ENCODE peak calls at places on chromosomes 5 and 9, in eight cellular contexts. Q, S, E, X, B, M, N and G are unnamed samples.
A peak's percentile ranks its signal among the peaks of the same experiment; 100 is the strongest.

GRCh38 chr9:20835364-20836286 is 151.6 kb downstream of the FOCAD start:
- DNase-seq in Q (no peak), S (no peak), E (no peak), X (no peak), B (peak; percentile 59), M (peak; percentile 24), N (no peak), G (no peak)

GRCh38 chr9:68685770-68686169 is 19.3 kb upstream of the PIP5K1B start:
- DNase-seq in Q (no peak), S (peak; percentile 81), E (peak; percentile 6), X (no peak), B (no peak), M (no peak), N (no peak), G (no peak)

GRCh38 chr5:80411589-80412219 is 3.8 kb downstream of the ZFYVE16 start:
- DNase-seq in Q (no peak), S (no peak), E (no peak), X (no peak), B (peak; percentile 7), M (no peak), N (no peak), G (peak; percentile 16)

GRCh38 chr5:97231025-97231636 is 48.1 kb upstream of the RIOK2 start:
- DNase-seq in Q (no peak), S (peak; percentile 74), E (peak; percentile 58), X (peak; percentile 28), B (peak; percentile 86), M (peak; percentile 83), N (no peak), G (peak; percentile 89)

GRCh38 chr5:37071901-37072581 is 177.1 kb downstream of the CPLANE1 start:
- DNase-seq in Q (no peak), S (no peak), E (no peak), X (peak; percentile 54), B (peak; percentile 91), M (peak; percentile 90), N (no peak), G (peak; percentile 98)

GRCh38 chr9:109722007-109722406 is 58.0 kb upstream of the PALM2AKAP2 start:
- DNase-seq in Q (no peak), S (no peak), E (no peak), X (no peak), B (no peak), M (no peak), N (no peak), G (no peak)

GRCh38 chr5:170681013-170681433 is 102.5 kb upstream of the GABRP start:
- DNase-seq in Q (peak; percentile 15), S (peak; percentile 64), E (no peak), X (no peak), B (peak; percentile 28), M (peak; percentile 6), N (no peak), G (peak; percentile 5)

GRCh38 chr5:62621280-62621679 is 42.7 kb downstream of the LRRC70 start:
- DNase-seq in Q (no peak), S (no peak), E (no peak), X (no peak), B (no peak), M (no peak), N (no peak), G (no peak)

GRCh38 chr5:81140942-81141341 is 92.2 kb upstream of the CKMT2 start:
- DNase-seq in Q (peak; percentile 34), S (no peak), E (no peak), X (no peak), B (peak; percentile 80), M (peak; percentile 70), N (no peak), G (peak; percentile 91)

GRCh38 chr9:127943746-127944145 is 6.1 kb upstream of the DPM2 start:
- DNase-seq in Q (peak; percentile 86), S (peak; percentile 73), E (no peak), X (no peak), B (peak; percentile 73), M (peak; percentile 71), N (peak; percentile 91), G (peak; percentile 80)

GRCh38 chr5:82984786-82985762 is 92.1 kb downstream of the TMEM167A start:
- DNase-seq in Q (no peak), S (no peak), E (peak; percentile 11), X (no peak), B (no peak), M (no peak), N (no peak), G (no peak)

GRCh38 chr5:88785396-88786216 is 97.4 kb downstream of the MEF2C start:
- DNase-seq in Q (no peak), S (no peak), E (no peak), X (peak; percentile 91), B (peak; percentile 93), M (peak; percentile 92), N (no peak), G (peak; percentile 96)

GRCh38 chr9:2284770-2285169 is 269.6 kb downstream of the SMARCA2 start:
- DNase-seq in Q (no peak), S (no peak), E (no peak), X (no peak), B (no peak), M (no peak), N (no peak), G (no peak)

GRCh38 chr5:135033026-135033861 is 784 bp downstream of the PITX1 start:
- DNase-seq in Q (peak; percentile 12), S (peak; percentile 60), E (no peak), X (no peak), B (peak; percentile 56), M (peak; percentile 46), N (no peak), G (peak; percentile 47)

GRCh38 chr9:37920471-37921167 is 16.7 kb upstream of the SLC25A51 start:
- DNase-seq in Q (no peak), S (peak; percentile 27), E (no peak), X (no peak), B (no peak), M (no peak), N (no peak), G (no peak)

GRCh38 chr5:44885903-44886302 is 77.2 kb downstream of the MRPS30 start:
- DNase-seq in Q (no peak), S (peak; percentile 86), E (no peak), X (no peak), B (no peak), M (no peak), N (no peak), G (no peak)

GRCh38 chr9:134136997-134137302 is 1.1 kb downstream of the WDR5 start:
- DNase-seq in Q (no peak), S (no peak), E (no peak), X (no peak), B (no peak), M (no peak), N (no peak), G (no peak)

GRCh38 chr5:141844414-141845097 is 33.7 kb downstream of the PCDH1 start:
- DNase-seq in Q (no peak), S (no peak), E (no peak), X (no peak), B (no peak), M (no peak), N (no peak), G (no peak)

GRCh38 chr5:141846031-141846430 is 32.2 kb downstream of the PCDH1 start:
- DNase-seq in Q (no peak), S (no peak), E (no peak), X (no peak), B (peak; percentile 85), M (peak; percentile 75), N (no peak), G (peak; percentile 68)

GRCh38 chr5:141843156-141843927 is 34.9 kb downstream of the PCDH1 start:
- DNase-seq in Q (no peak), S (no peak), E (no peak), X (no peak), B (peak; percentile 44), M (peak; percentile 26), N (no peak), G (peak; percentile 29)

GRCh38 chr5:141848771-141849370 is 29.3 kb downstream of the PCDH1 start:
- DNase-seq in Q (peak; percentile 60), S (peak; percentile 43), E (peak; percentile 48), X (no peak), B (peak; percentile 66), M (peak; percentile 28), N (peak; percentile 84), G (peak; percentile 40)

GRCh38 chr5:141845371-141845821 is 32.8 kb downstream of the PCDH1 start:
- DNase-seq in Q (no peak), S (no peak), E (no peak), X (no peak), B (no peak), M (no peak), N (no peak), G (no peak)
- H3K4me3 ChIP-seq in Q (no peak overlapping the region), S (no peak overlapping the region), E (no peak overlapping the region), X (no peak overlapping the region), B (no peak overlapping the region), M (no peak overlapping the region), N (no peak overlapping the region), G (no peak overlapping the region)

GRCh38 chr9:35994959-35995358 is 37.0 kb upstream of the OR2S2 start:
- DNase-seq in Q (no peak), S (no peak), E (no peak), X (no peak), B (no peak), M (no peak), N (no peak), G (no peak)
- TF ChIP-seq CTCF in Q (no peak), S (no peak), E (no peak), X (no peak), B (no peak), M (no peak), N (no peak), G (no peak)

DNA sequence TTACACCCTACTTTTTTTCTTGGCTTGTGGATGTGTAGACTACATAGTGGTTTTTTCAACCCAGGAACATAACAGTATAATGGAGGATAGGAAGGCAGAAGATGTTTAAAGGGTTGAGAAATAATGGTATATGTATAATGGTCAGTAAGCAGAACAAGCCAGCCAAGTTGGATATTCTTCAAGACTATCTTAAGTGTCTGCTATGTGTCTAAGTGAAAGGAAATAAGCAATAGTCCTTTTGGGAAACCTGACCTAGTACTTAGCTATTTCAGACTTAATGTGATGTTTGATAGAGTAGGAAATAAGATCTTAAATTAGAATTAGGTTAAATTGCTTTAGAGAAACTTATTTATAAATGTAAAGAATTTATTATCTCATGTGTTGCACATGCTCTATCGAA is 85.7 kb downstream of the PTPDC1 start:
- DNase-seq in Q (no peak), S (no peak), E (no peak), X (no peak), B (no peak), M (no peak), N (no peak), G (peak; percentile 46)
- H3K4me3 ChIP-seq in Q (peak overlapping the region; percentile 91), S (no peak overlapping the region), E (no peak overlapping the region), X (no peak overlapping the region), B (no peak overlapping the region), M (peak overlapping the region; percentile 10), N (no peak overlapping the region), G (peak overlapping the region; percentile 4)

GRCh38 chr5:174745495-174745894 is 21.1 kb downstream of the MSX2 start:
- DNase-seq in Q (no peak), S (no peak), E (no peak), X (no peak), B (no peak), M (no peak), N (no peak), G (no peak)

GRCh38 chr5:174752121-174752520 is 27.7 kb downstream of the MSX2 start:
- DNase-seq in Q (no peak), S (no peak), E (no peak), X (no peak), B (no peak), M (no peak), N (no peak), G (no peak)

GRCh38 chr5:174755103-174755502 is 30.7 kb downstream of the MSX2 start:
- DNase-seq in Q (no peak), S (no peak), E (no peak), X (no peak), B (peak; percentile 22), M (no peak), N (no peak), G (peak; percentile 2)

GRCh38 chr5:174750720-174751119 is 26.3 kb downstream of the MSX2 start:
- DNase-seq in Q (no peak), S (no peak), E (no peak), X (peak; percentile 28), B (peak; percentile 67), M (peak; percentile 32), N (no peak), G (peak; percentile 13)

GRCh38 chr5:174751154-174751990 is 27.0 kb downstream of the MSX2 start:
- DNase-seq in Q (no peak), S (no peak), E (no peak), X (no peak), B (no peak), M (no peak), N (no peak), G (no peak)
- TF ChIP-seq CTCF in Q (no peak), S (no peak), E (peak; percentile 2), X (no peak), B (no peak), M (no peak), N (no peak), G (no peak)